ENCODE peak calls at places on chromosomes 1 and 21, in seven cellular contexts. One of them, this sample, is unnamed.

GRCh38 chr1:208557046-208557445 is 312.9 kb upstream of the PLXNA2 start:
- DNase-seq in NB4: no peak
- DNase-seq in body of pancreas: no peak
- DNase-seq in cardiac muscle cell: no peak
- DNase-seq in mammary epithelial cell: no peak
- DNase-seq in fibroblast of mammary gland: no peak
- DNase-seq in ascending aorta: no peak
- DNase-seq in this sample: no peak

GRCh38 chr1:153680120-153680403 is 1.6 kb downstream of the NPR1 start:
- DNase-seq in NB4: no peak
- DNase-seq in body of pancreas: no peak
- DNase-seq in cardiac muscle cell: no peak
- DNase-seq in mammary epithelial cell: no peak
- DNase-seq in fibroblast of mammary gland: no peak
- DNase-seq in ascending aorta: no peak
- DNase-seq in this sample: no peak

GRCh38 chr1:62687421-62687902 is 724 bp downstream of the DOCK7 start:
- DNase-seq in NB4: peak
- DNase-seq in body of pancreas: peak
- DNase-seq in cardiac muscle cell: peak
- DNase-seq in mammary epithelial cell: peak
- DNase-seq in fibroblast of mammary gland: peak
- DNase-seq in ascending aorta: no peak
- DNase-seq in this sample: peak

GRCh38 chr1:234674218-234674815 is 64.3 kb upstream of the IRF2BP2 start:
- DNase-seq in NB4: no peak
- DNase-seq in body of pancreas: no peak
- DNase-seq in cardiac muscle cell: no peak
- DNase-seq in mammary epithelial cell: no peak
- DNase-seq in fibroblast of mammary gland: no peak
- DNase-seq in ascending aorta: no peak
- DNase-seq in this sample: no peak

GRCh38 chr1:42379794-42380616 is 587 bp upstream of the RIMKLA start:
- DNase-seq in NB4: peak
- DNase-seq in body of pancreas: peak
- DNase-seq in cardiac muscle cell: peak
- DNase-seq in mammary epithelial cell: no peak
- DNase-seq in fibroblast of mammary gland: peak
- DNase-seq in ascending aorta: no peak
- DNase-seq in this sample: no peak

GRCh38 chr1:152348447-152348846 is 11.4 kb downstream of the FLG2 start:
- DNase-seq in NB4: peak
- DNase-seq in body of pancreas: no peak
- DNase-seq in cardiac muscle cell: no peak
- DNase-seq in mammary epithelial cell: no peak
- DNase-seq in fibroblast of mammary gland: peak
- DNase-seq in ascending aorta: no peak
- DNase-seq in this sample: no peak

GRCh38 chr1:242411906-242412305 is 112.6 kb downstream of the PLD5 start:
- DNase-seq in NB4: peak
- DNase-seq in body of pancreas: no peak
- DNase-seq in cardiac muscle cell: no peak
- DNase-seq in mammary epithelial cell: peak
- DNase-seq in fibroblast of mammary gland: no peak
- DNase-seq in ascending aorta: no peak
- DNase-seq in this sample: no peak

GRCh38 chr1:172746091-172746949 is 87.4 kb downstream of the FASLG start:
- DNase-seq in NB4: peak
- DNase-seq in body of pancreas: peak
- DNase-seq in cardiac muscle cell: peak
- DNase-seq in mammary epithelial cell: peak
- DNase-seq in fibroblast of mammary gland: peak
- DNase-seq in ascending aorta: no peak
- DNase-seq in this sample: no peak

GRCh38 chr21:44521301-44521927 is 18.6 kb downstream of the KRTAP10-1 start:
- DNase-seq in NB4: no peak
- DNase-seq in body of pancreas: no peak
- DNase-seq in cardiac muscle cell: no peak
- DNase-seq in mammary epithelial cell: no peak
- DNase-seq in fibroblast of mammary gland: no peak
- DNase-seq in ascending aorta: peak
- DNase-seq in this sample: peak

GRCh38 chr1:67336783-67337182 is 29.1 kb downstream of the IL12RB2 start:
- DNase-seq in NB4: no peak
- DNase-seq in body of pancreas: no peak
- DNase-seq in cardiac muscle cell: no peak
- DNase-seq in mammary epithelial cell: no peak
- DNase-seq in fibroblast of mammary gland: no peak
- DNase-seq in ascending aorta: no peak
- DNase-seq in this sample: no peak

GRCh38 chr1:229597877-229598276 is 28.0 kb downstream of the TAF5L start:
- DNase-seq in NB4: no peak
- DNase-seq in body of pancreas: no peak
- DNase-seq in cardiac muscle cell: peak
- DNase-seq in mammary epithelial cell: no peak
- DNase-seq in fibroblast of mammary gland: peak
- DNase-seq in ascending aorta: no peak
- DNase-seq in this sample: no peak

GRCh38 chr1:220711086-220711809 is 21.1 kb downstream of the C1orf115 start:
- DNase-seq in NB4: peak
- DNase-seq in body of pancreas: peak
- DNase-seq in cardiac muscle cell: no peak
- DNase-seq in mammary epithelial cell: no peak
- DNase-seq in fibroblast of mammary gland: no peak
- DNase-seq in ascending aorta: peak
- DNase-seq in this sample: no peak

GRCh38 chr1:12714710-12715500 is 1.0 kb upstream of the AADACL3 start:
- DNase-seq in NB4: peak
- DNase-seq in body of pancreas: no peak
- DNase-seq in cardiac muscle cell: peak
- DNase-seq in mammary epithelial cell: no peak
- DNase-seq in fibroblast of mammary gland: no peak
- DNase-seq in ascending aorta: no peak
- DNase-seq in this sample: no peak

GRCh38 chr1:1073743-1074587 is at the start of gene RNF223:
- DNase-seq in NB4: no peak
- DNase-seq in body of pancreas: peak
- DNase-seq in cardiac muscle cell: no peak
- DNase-seq in mammary epithelial cell: peak
- DNase-seq in fibroblast of mammary gland: no peak
- DNase-seq in ascending aorta: no peak
- DNase-seq in this sample: peak

GRCh38 chr1:158509471-158510161 is 37.6 kb downstream of the OR10R2 start:
- DNase-seq in NB4: no peak
- DNase-seq in body of pancreas: no peak
- DNase-seq in cardiac muscle cell: peak
- DNase-seq in mammary epithelial cell: no peak
- DNase-seq in fibroblast of mammary gland: no peak
- DNase-seq in ascending aorta: no peak
- DNase-seq in this sample: no peak

GRCh38 chr1:53001128-53001527 is 60.9 kb upstream of the PODN start:
- DNase-seq in NB4: no peak
- DNase-seq in body of pancreas: peak
- DNase-seq in cardiac muscle cell: no peak
- DNase-seq in mammary epithelial cell: no peak
- DNase-seq in fibroblast of mammary gland: no peak
- DNase-seq in ascending aorta: no peak
- DNase-seq in this sample: no peak

GRCh38 chr1:68116643-68117235 is 66.3 kb upstream of the DIRAS3 start:
- DNase-seq in NB4: peak
- DNase-seq in body of pancreas: peak
- DNase-seq in cardiac muscle cell: peak
- DNase-seq in mammary epithelial cell: peak
- DNase-seq in fibroblast of mammary gland: peak
- DNase-seq in ascending aorta: peak
- DNase-seq in this sample: peak

GRCh38 chr1:219264557-219264956 is 90.9 kb downstream of the LYPLAL1 start:
- DNase-seq in NB4: no peak
- DNase-seq in body of pancreas: no peak
- DNase-seq in cardiac muscle cell: no peak
- DNase-seq in mammary epithelial cell: no peak
- DNase-seq in fibroblast of mammary gland: no peak
- DNase-seq in ascending aorta: no peak
- DNase-seq in this sample: no peak

GRCh38 chr1:44293761-44294315 is 61.2 kb downstream of the ERI3 start:
- DNase-seq in NB4: no peak
- DNase-seq in body of pancreas: peak
- DNase-seq in cardiac muscle cell: no peak
- DNase-seq in mammary epithelial cell: no peak
- DNase-seq in fibroblast of mammary gland: no peak
- DNase-seq in ascending aorta: no peak
- DNase-seq in this sample: peak

DNA sequence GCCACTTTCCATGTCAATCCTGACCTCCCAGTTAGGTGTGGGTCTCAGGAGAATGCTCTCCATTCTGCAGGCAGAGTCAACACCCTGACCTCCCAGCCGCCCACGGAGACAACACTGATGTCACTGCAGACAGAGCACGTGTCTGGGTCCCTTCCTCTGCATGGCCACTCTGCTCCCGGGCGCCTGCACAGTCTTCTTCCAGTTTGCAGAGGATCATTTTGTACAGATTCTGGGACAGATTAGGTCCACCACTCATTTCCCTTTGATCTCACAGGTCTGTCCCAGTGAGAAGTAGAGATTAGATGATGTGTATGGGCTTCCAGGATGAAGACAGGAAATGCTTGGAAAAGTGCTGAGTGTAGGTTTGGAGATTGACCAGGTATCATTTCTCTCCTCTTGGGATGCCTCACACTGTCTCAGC is 8.1 kb downstream of the MYBPHL start:
- DNase-seq in NB4: no peak
- DNase-seq in body of pancreas: peak
- DNase-seq in cardiac muscle cell: peak
- DNase-seq in mammary epithelial cell: peak
- DNase-seq in fibroblast of mammary gland: peak
- DNase-seq in ascending aorta: no peak
- DNase-seq in this sample: no peak
- H3K4me3 ChIP-seq in NB4: no peak
- H3K4me3 ChIP-seq in body of pancreas: no peak
- H3K4me3 ChIP-seq in cardiac muscle cell: no peak
- H3K4me3 ChIP-seq in mammary epithelial cell: no peak
- H3K4me3 ChIP-seq in fibroblast of mammary gland: no peak
- H3K4me3 ChIP-seq in ascending aorta: no peak
- H3K4me3 ChIP-seq in this sample: no peak

GRCh38 chr1:92291372-92291999 is 7.3 kb downstream of the GLMN start:
- DNase-seq in NB4: peak
- DNase-seq in body of pancreas: peak
- DNase-seq in cardiac muscle cell: peak
- DNase-seq in mammary epithelial cell: peak
- DNase-seq in fibroblast of mammary gland: peak
- DNase-seq in ascending aorta: no peak
- DNase-seq in this sample: no peak
- TF ChIP-seq CTCF in NB4: peak
- TF ChIP-seq CTCF in body of pancreas: peak
- TF ChIP-seq CTCF in cardiac muscle cell: peak
- TF ChIP-seq CTCF in mammary epithelial cell: peak
- TF ChIP-seq CTCF in fibroblast of mammary gland: peak
- TF ChIP-seq CTCF in ascending aorta: peak
- TF ChIP-seq CTCF in this sample: peak

DNA sequence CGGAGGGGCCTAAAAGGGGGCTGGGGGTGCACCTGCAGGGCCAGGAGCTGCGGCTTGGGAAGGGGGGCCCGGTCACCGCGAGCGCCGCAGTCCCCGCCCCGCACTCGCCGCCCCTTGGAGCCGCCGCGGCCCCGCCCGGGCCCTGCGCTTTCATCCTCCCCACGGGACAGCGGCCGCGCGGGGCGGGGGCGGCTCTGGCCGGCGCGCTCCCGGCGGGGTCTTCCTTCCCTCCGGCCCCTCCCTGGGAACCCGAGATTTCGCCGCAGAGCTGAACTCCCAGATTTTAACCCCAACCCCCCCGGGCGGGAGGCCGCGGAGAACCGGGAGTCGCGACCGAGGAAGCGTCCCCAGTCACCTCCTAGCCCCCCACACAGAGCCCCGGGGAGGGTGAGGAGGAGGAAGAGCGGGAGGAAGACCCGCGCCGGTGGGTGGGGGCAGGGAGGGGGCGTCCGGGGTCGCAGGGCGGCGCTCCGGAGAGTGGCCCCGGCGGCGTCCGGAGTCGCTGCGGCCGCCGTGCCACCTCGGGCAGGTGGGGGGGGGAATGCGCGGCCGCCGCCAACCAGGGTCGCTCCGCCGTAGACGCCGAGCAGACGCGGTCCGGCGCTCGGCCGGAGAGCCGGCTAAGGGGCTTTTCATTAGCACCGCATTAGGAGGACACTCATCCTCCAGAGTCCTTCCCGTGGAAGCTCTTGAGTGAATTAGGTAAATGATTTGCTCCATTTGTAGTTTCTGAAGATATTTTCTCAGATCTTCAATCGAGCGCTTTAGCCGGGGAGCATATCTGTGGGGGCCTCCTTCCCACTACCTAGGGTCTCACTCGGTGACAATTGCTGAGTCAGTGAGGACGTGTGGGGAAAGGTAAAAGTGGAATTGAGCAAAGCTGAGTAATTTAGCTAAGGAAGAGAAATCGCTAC is 31.6 kb upstream of the NFIA start:
- DNase-seq in NB4: no peak
- DNase-seq in body of pancreas: peak
- DNase-seq in cardiac muscle cell: peak
- DNase-seq in mammary epithelial cell: no peak
- DNase-seq in fibroblast of mammary gland: no peak
- DNase-seq in ascending aorta: peak
- DNase-seq in this sample: peak
- H3K4me3 ChIP-seq in NB4: no peak
- H3K4me3 ChIP-seq in body of pancreas: peak
- H3K4me3 ChIP-seq in cardiac muscle cell: peak
- H3K4me3 ChIP-seq in mammary epithelial cell: peak
- H3K4me3 ChIP-seq in fibroblast of mammary gland: peak
- H3K4me3 ChIP-seq in ascending aorta: peak
- H3K4me3 ChIP-seq in this sample: peak

GRCh38 chr1:183175631-183176030 is 10.4 kb upstream of the LAMC2 start:
- DNase-seq in NB4: no peak
- DNase-seq in body of pancreas: no peak
- DNase-seq in cardiac muscle cell: no peak
- DNase-seq in mammary epithelial cell: no peak
- DNase-seq in fibroblast of mammary gland: no peak
- DNase-seq in ascending aorta: no peak
- DNase-seq in this sample: no peak

GRCh38 chr1:183180213-183180612 is 5.9 kb upstream of the LAMC2 start:
- DNase-seq in NB4: no peak
- DNase-seq in body of pancreas: peak
- DNase-seq in cardiac muscle cell: peak
- DNase-seq in mammary epithelial cell: peak
- DNase-seq in fibroblast of mammary gland: peak
- DNase-seq in ascending aorta: peak
- DNase-seq in this sample: no peak

GRCh38 chr1:183180634-183181056 is 5.4 kb upstream of the LAMC2 start:
- DNase-seq in NB4: no peak
- DNase-seq in body of pancreas: peak
- DNase-seq in cardiac muscle cell: peak
- DNase-seq in mammary epithelial cell: peak
- DNase-seq in fibroblast of mammary gland: peak
- DNase-seq in ascending aorta: peak
- DNase-seq in this sample: no peak

GRCh38 chr1:183173828-183174227 is 12.2 kb upstream of the LAMC2 start:
- DNase-seq in NB4: no peak
- DNase-seq in body of pancreas: no peak
- DNase-seq in cardiac muscle cell: no peak
- DNase-seq in mammary epithelial cell: no peak
- DNase-seq in fibroblast of mammary gland: no peak
- DNase-seq in ascending aorta: no peak
- DNase-seq in this sample: no peak

GRCh38 chr1:183178490-183178889 is 7.6 kb upstream of the LAMC2 start:
- DNase-seq in NB4: no peak
- DNase-seq in body of pancreas: no peak
- DNase-seq in cardiac muscle cell: peak
- DNase-seq in mammary epithelial cell: no peak
- DNase-seq in fibroblast of mammary gland: peak
- DNase-seq in ascending aorta: no peak
- DNase-seq in this sample: no peak
- TF ChIP-seq CTCF in NB4: no peak
- TF ChIP-seq CTCF in body of pancreas: no peak
- TF ChIP-seq CTCF in cardiac muscle cell: no peak
- TF ChIP-seq CTCF in mammary epithelial cell: no peak
- TF ChIP-seq CTCF in fibroblast of mammary gland: no peak
- TF ChIP-seq CTCF in ascending aorta: no peak
- TF ChIP-seq CTCF in this sample: no peak

This sample was measured in mucosa of descending colon.